ENCODE peak calls at places on chromosome 18, in eight cellular contexts. F, M, E, D, Y, B, X and V are unnamed samples.

GRCh38 chr18:35582899-35583558 is 1.5 kb downstream of the GALNT1 start:
- DNase-seq in F (no peak), M (no peak), E (peak; percentile 4), D (no peak), Y (no peak), B (no peak), X (no peak), V (no peak)

GRCh38 chr18:23259701-23260661 is 124.7 kb downstream of the CABLES1 start:
- DNase-seq in F (no peak), M (no peak), E (peak; percentile 51), D (no peak), Y (peak; percentile 81), B (peak; percentile 87), X (peak; percentile 49), V (peak; percentile 25)

GRCh38 chr18:47754311-47755101 is 176.0 kb downstream of the SMAD2 start:
- DNase-seq in F (peak; percentile 58), M (no peak), E (peak; percentile 45), D (peak; percentile 19), Y (no peak), B (peak; percentile 91), X (peak; percentile 65), V (no peak)

GRCh38 chr18:31489311-31489710 is 8.7 kb upstream of the DSG2 start:
- DNase-seq in F (no peak), M (no peak), E (no peak), D (no peak), Y (no peak), B (no peak), X (no peak), V (no peak)

GRCh38 chr18:43589611-43590151 is 312.4 kb upstream of the SYT4 start:
- DNase-seq in F (no peak), M (no peak), E (no peak), D (no peak), Y (no peak), B (peak; percentile 28), X (no peak), V (no peak)

GRCh38 chr18:52861558-52861957 is 521.6 kb downstream of the DCC start:
- DNase-seq in F (no peak), M (no peak), E (no peak), D (no peak), Y (no peak), B (no peak), X (no peak), V (no peak)

GRCh38 chr18:30093376-30093775 is 949.2 kb downstream of the DSC3 start:
- DNase-seq in F (no peak), M (no peak), E (no peak), D (no peak), Y (no peak), B (no peak), X (no peak), V (no peak)

GRCh38 chr18:80232030-80232429 is 15.3 kb downstream of the PARD6G start:
- DNase-seq in F (no peak), M (no peak), E (no peak), D (no peak), Y (no peak), B (no peak), X (no peak), V (no peak)

GRCh38 chr18:49112031-49112430 is 161.3 kb upstream of the SMAD7 start:
- DNase-seq in F (no peak), M (no peak), E (peak; percentile 10), D (no peak), Y (no peak), B (no peak), X (no peak), V (no peak)

GRCh38 chr18:46402945-46403344 is 254.1 kb downstream of the LOXHD1 start:
- DNase-seq in F (no peak), M (no peak), E (no peak), D (no peak), Y (no peak), B (no peak), X (no peak), V (no peak)

GRCh38 chr18:57029761-57030160 is 117.1 kb upstream of the BOD1L2 start:
- DNase-seq in F (no peak), M (no peak), E (peak; percentile 15), D (no peak), Y (no peak), B (peak; percentile 60), X (no peak), V (no peak)

GRCh38 chr18:1092228-1092627 is 187.6 kb downstream of the ADCYAP1 start:
- DNase-seq in F (peak; percentile 19), M (no peak), E (no peak), D (no peak), Y (no peak), B (peak; percentile 62), X (peak; percentile 65), V (no peak)

GRCh38 chr18:58337688-58338087 is 291.2 kb downstream of the ALPK2 start:
- DNase-seq in F (no peak), M (no peak), E (no peak), D (no peak), Y (peak; percentile 29), B (no peak), X (no peak), V (no peak)

GRCh38 chr18:32468147-32468845 is 2.4 kb downstream of the GAREM1 start:
- DNase-seq in F (peak; percentile 30), M (no peak), E (no peak), D (no peak), Y (no peak), B (no peak), X (no peak), V (no peak)

GRCh38 chr18:79459946-79460345 is 64.2 kb downstream of the NFATC1 start:
- DNase-seq in F (no peak), M (no peak), E (no peak), D (no peak), Y (no peak), B (no peak), X (no peak), V (no peak)

GRCh38 chr18:48140738-48141137 is 210.3 kb upstream of the SMAD2 start:
- DNase-seq in F (no peak), M (no peak), E (no peak), D (no peak), Y (no peak), B (no peak), X (no peak), V (no peak)

GRCh38 chr18:5440297-5440696 is 103.5 kb downstream of the EPB41L3 start:
- DNase-seq in F (no peak), M (no peak), E (no peak), D (no peak), Y (no peak), B (no peak), X (no peak), V (no peak)

GRCh38 chr18:13051950-13052349 is 60.8 kb downstream of the CEP192 start:
- DNase-seq in F (no peak), M (no peak), E (no peak), D (no peak), Y (no peak), B (no peak), X (no peak), V (no peak)

GRCh38 chr18:65754121-65754520 is 3.3 kb downstream of the CDH7 start:
- DNase-seq in F (no peak), M (no peak), E (peak; percentile 28), D (no peak), Y (no peak), B (no peak), X (no peak), V (no peak)

GRCh38 chr18:46754661-46755292 is 2.1 kb downstream of the ST8SIA5 start:
- DNase-seq in F (no peak), M (no peak), E (no peak), D (no peak), Y (no peak), B (peak; percentile 65), X (no peak), V (no peak)

DNA sequence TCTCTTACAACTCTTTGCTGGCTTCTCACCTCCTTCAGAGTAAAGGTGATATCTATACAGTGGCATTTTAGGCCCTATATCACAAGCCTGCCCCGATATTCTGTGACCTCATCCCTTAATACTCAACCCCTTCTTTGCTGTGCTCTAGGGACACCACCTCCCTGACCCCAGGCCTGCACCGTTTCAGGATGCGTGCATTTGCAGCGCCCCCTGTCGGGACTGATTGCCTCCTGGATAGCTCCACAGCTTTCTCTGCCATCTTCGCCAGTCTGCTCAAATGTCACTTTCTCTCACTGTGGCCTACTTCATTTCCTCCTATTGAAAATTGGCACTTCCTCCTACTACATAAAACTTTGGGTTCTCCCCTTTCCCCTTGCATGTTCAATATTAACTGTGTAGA is 289.6 kb downstream of the SOCS6 start:
- DNase-seq in F (no peak), M (no peak), E (no peak), D (no peak), Y (no peak), B (peak; percentile 80), X (no peak), V (no peak)
- TF ChIP-seq CTCF in F (no peak), M (no peak), E (peak; percentile 19), D (no peak), Y (no peak), B (peak; percentile 88), X (no peak), V (no peak)

DNA sequence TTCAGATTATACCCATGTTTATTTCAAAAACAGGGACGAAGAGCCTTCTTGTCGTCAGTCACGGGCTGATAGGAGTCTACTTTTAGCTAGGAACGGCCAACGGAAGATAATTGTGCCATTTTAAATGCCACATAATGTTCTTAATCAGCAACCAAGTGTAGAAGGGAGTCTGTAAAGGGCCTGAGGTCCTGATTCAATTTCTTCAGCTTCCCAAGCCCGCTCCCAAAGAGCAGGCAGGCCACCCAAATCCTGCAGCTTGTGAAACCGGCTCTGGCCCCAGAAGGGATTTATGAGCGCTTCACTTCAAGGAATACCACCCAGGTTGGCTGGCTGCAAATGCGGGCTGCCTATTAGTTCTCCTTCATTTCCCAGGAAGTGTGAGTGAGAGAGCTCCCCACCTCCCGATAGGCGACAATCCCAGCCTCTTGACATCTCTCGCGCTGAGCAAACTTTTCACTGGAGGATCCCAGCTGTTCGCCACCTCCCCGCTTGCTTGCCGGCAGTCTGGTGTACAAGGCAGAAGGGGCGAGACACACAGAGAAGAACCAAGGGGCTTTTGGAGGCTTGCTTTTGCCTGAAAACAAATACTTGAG is 272.9 kb downstream of the CDH20 start:
- DNase-seq in F (no peak), M (no peak), E (no peak), D (no peak), Y (peak; percentile 61), B (peak; percentile 64), X (peak; percentile 55), V (no peak)
- TF ChIP-seq CTCF in F (no peak), M (no peak), E (no peak), D (no peak), Y (no peak), B (no peak), X (no peak), V (no peak)

DNA sequence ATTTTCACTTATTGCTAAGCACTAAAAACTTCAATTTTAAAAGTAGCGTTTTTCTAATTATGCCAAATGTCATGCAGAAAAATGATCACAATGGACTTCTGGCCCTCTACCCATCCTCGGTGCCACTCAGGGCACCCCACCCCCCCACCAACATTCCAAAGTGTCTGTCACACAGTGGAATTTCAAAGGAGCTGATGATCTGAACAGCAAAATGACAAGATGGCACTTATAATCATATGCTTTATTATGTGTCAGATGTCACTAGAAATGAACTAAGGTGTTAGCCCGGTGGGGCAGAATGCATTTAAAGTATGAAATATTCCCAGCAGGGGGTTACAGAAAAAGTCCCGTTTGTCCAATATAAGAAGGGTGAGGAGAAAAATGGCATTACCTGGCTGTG is 360.7 kb upstream of the RAB12 start:
- DNase-seq in F (no peak), M (no peak), E (no peak), D (no peak), Y (no peak), B (no peak), X (no peak), V (no peak)
- TF ChIP-seq CTCF in F (no peak), M (no peak), E (no peak), D (no peak), Y (no peak), B (no peak), X (no peak), V (no peak)

GRCh38 chr18:61322265-61322873 is 10.9 kb upstream of the CDH20 start:
- DNase-seq in F (peak; percentile 59), M (no peak), E (peak; percentile 72), D (no peak), Y (peak; percentile 43), B (peak; percentile 80), X (peak; percentile 81), V (no peak)
- TF ChIP-seq CTCF in F (peak; percentile 96), M (peak; percentile 79), E (peak; percentile 76), D (no peak), Y (peak; percentile 47), B (peak; percentile 95), X (peak; percentile 65), V (peak; percentile 17)